ENCODE peak calls at places on chromosomes 6 and 20, in seven cellular contexts. P, J, R, M, S, E and B are unnamed samples. For H3K36me3, the result is how much of the 10 kb centered on the place peaks cover.

GRCh38 chr6:2432258-2432657 is 186.9 kb upstream of the GMDS start:
- DNase-seq in P (peak), J (no peak), R (no peak), M (no peak), S (no peak), E (no peak), B (no peak)

GRCh38 chr6:163260111-163260895 is 154.2 kb upstream of the QKI start:
- DNase-seq in P (no peak), J (no peak), R (no peak), M (peak), S (peak), E (no peak), B (no peak)

GRCh38 chr20:10667077-10667401 is 6.8 kb downstream of the JAG1 start:
- DNase-seq in P (peak), J (peak), R (peak), M (peak), S (peak), E (peak), B (no peak)

GRCh38 chr6:34544052-34544604 is 12.0 kb downstream of the SPDEF start:
- DNase-seq in P (no peak), J (no peak), R (no peak), M (no peak), S (no peak), E (no peak), B (no peak)

GRCh38 chr6:121890307-121890910 is 455.0 kb downstream of the GJA1 start:
- DNase-seq in P (no peak), J (no peak), R (no peak), M (peak), S (peak), E (no peak), B (no peak)

GRCh38 chr20:48759631-48760245 is 68.1 kb downstream of the PREX1 start:
- DNase-seq in P (no peak), J (no peak), R (no peak), M (no peak), S (no peak), E (peak), B (no peak)

GRCh38 chr6:2589171-2589661 is 161.5 kb downstream of the MYLK4 start:
- DNase-seq in P (peak), J (no peak), R (no peak), M (no peak), S (no peak), E (no peak), B (no peak)

GRCh38 chr6:30129270-30129669 is 6.7 kb upstream of the TRIM40 start:
- DNase-seq in P (no peak), J (no peak), R (no peak), M (no peak), S (no peak), E (no peak), B (no peak)

GRCh38 chr6:19997104-19997503 is 159.9 kb downstream of the ID4 start:
- DNase-seq in P (no peak), J (no peak), R (no peak), M (no peak), S (no peak), E (no peak), B (no peak)

GRCh38 chr6:79453558-79454042 is 83.6 kb downstream of the LCA5 start:
- DNase-seq in P (peak), J (no peak), R (no peak), M (no peak), S (no peak), E (no peak), B (no peak)

GRCh38 chr6:78629154-78629721 is 238.1 kb upstream of the IRAK1BP1 start:
- DNase-seq in P (no peak), J (peak), R (no peak), M (no peak), S (peak), E (no peak), B (no peak)

GRCh38 chr6:158387036-158387435 is 74.8 kb downstream of the TULP4 start:
- DNase-seq in P (no peak), J (no peak), R (no peak), M (no peak), S (no peak), E (no peak), B (no peak)

GRCh38 chr6:10416516-10416862 is 1.6 kb upstream of the TFAP2A start:
- DNase-seq in P (no peak), J (no peak), R (no peak), M (no peak), S (no peak), E (no peak), B (no peak)

GRCh38 chr20:56442381-56443365 is 25.8 kb upstream of the RTF2 start:
- DNase-seq in P (no peak), J (no peak), R (no peak), M (no peak), S (no peak), E (no peak), B (no peak)

GRCh38 chr20:63228786-63229185 is 6.9 kb upstream of the BIRC7 start:
- DNase-seq in P (no peak), J (no peak), R (no peak), M (no peak), S (no peak), E (no peak), B (no peak)

GRCh38 chr6:11919771-11920440 is 92.2 kb upstream of the HIVEP1 start:
- DNase-seq in P (no peak), J (no peak), R (no peak), M (no peak), S (no peak), E (no peak), B (no peak)

GRCh38 chr20:42779216-42779615 is 410.5 kb downstream of the PTPRT start:
- DNase-seq in P (no peak), J (no peak), R (no peak), M (no peak), S (no peak), E (no peak), B (no peak)

GRCh38 chr6:138970856-138971425 is 17.1 kb downstream of the REPS1 start:
- DNase-seq in P (peak), J (no peak), R (no peak), M (no peak), S (peak), E (no peak), B (no peak)

GRCh38 chr6:138086573-138087196 is 20.5 kb downstream of the PERP start:
- DNase-seq in P (peak), J (no peak), R (no peak), M (no peak), S (no peak), E (no peak), B (no peak)

GRCh38 chr20:57140416-57140965 is 126.0 kb downstream of the BMP7 start:
- DNase-seq in P (no peak), J (no peak), R (no peak), M (no peak), S (no peak), E (peak), B (no peak)

GRCh38 chr20:35215066-35215956 is 11.2 kb upstream of the MMP24 start:
- DNase-seq in P (peak), J (no peak), R (no peak), M (no peak), S (no peak), E (no peak), B (no peak)

GRCh38 chr20:46573788-46574581 is 23.5 kb upstream of the OCSTAMP start:
- DNase-seq in P (no peak), J (no peak), R (no peak), M (no peak), S (peak), E (no peak), B (no peak)

GRCh38 chr6:42556462-42556861 is 7.4 kb upstream of the UBR2 start:
- DNase-seq in P (no peak), J (no peak), R (no peak), M (no peak), S (no peak), E (no peak), B (no peak)

GRCh38 chr6:111950661-111951426 is 77.6 kb upstream of the FYN start:
- DNase-seq in P (no peak), J (no peak), R (no peak), M (no peak), S (no peak), E (no peak), B (no peak)

GRCh38 chr20:24948939-24949679 is at the start of gene CST7:
- DNase-seq in P (peak), J (peak), R (peak), M (no peak), S (no peak), E (peak), B (no peak)

GRCh38 chr6:19408331-19408730 is 428.8 kb upstream of the ID4 start:
- DNase-seq in P (no peak), J (no peak), R (no peak), M (no peak), S (no peak), E (no peak), B (no peak)

GRCh38 chr20:3090565-3090964 is 6.0 kb upstream of the AVP start:
- DNase-seq in P (no peak), J (no peak), R (no peak), M (no peak), S (no peak), E (no peak), B (no peak)

GRCh38 chr6:106257195-106257594 is 68.4 kb downstream of the ATG5 start:
- DNase-seq in P (peak), J (no peak), R (no peak), M (no peak), S (no peak), E (no peak), B (no peak)

GRCh38 chr6:81594501-81594900 is 158.0 kb downstream of the TENT5A start:
- DNase-seq in P (no peak), J (no peak), R (no peak), M (no peak), S (no peak), E (no peak), B (no peak)

GRCh38 chr6:81590314-81590691 is 162.2 kb downstream of the TENT5A start:
- DNase-seq in P (no peak), J (no peak), R (no peak), M (no peak), S (no peak), E (no peak), B (no peak)

GRCh38 chr6:81589465-81590313 is 162.8 kb downstream of the TENT5A start:
- DNase-seq in P (no peak), J (no peak), R (no peak), M (no peak), S (no peak), E (no peak), B (no peak)
- TF ChIP-seq CTCF in P (no peak), J (no peak), R (no peak), M (no peak), S (no peak), E (no peak), B (no peak)

GRCh38 chr6:74606488-74607135 is 599.2 kb downstream of the COL12A1 start:
- DNase-seq in P (peak), J (no peak), R (no peak), M (no peak), S (peak), E (no peak), B (no peak)
- H3K4me3 ChIP-seq in P (no peak), J (no peak), R (no peak), M (no peak), S (no peak), E (no peak), B (no peak)

DNA sequence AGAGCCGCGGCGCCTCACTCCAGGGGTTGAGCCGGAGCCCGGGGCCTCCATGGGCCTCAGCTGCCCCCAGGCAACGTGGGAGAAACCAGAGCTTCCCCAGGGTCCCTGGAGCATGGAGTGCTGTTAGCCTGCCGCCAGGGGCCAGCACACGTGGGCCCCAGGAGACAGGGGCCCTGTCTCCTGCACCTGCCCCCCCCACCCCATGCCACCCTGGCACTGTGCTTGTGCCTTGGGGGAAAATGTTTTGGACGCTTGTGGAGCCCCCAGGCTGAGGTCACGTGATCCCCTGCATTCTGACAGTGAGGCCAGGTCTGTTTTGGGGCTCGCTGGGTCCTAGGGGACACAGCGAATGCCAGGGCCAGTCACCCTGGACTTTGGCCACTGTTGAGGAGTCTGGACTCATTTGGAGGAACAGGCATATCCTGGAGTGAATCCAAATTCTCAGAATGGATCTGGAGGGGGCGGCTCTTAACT is 30.2 kb upstream of the MPC1 start:
- DNase-seq in P (no peak), J (no peak), R (no peak), M (no peak), S (no peak), E (no peak), B (no peak)
- H3K36me3 ChIP-seq in P (under half), J (under half), R (half or more), M (under half), S (under half), E (under half), B (under half)

DNA sequence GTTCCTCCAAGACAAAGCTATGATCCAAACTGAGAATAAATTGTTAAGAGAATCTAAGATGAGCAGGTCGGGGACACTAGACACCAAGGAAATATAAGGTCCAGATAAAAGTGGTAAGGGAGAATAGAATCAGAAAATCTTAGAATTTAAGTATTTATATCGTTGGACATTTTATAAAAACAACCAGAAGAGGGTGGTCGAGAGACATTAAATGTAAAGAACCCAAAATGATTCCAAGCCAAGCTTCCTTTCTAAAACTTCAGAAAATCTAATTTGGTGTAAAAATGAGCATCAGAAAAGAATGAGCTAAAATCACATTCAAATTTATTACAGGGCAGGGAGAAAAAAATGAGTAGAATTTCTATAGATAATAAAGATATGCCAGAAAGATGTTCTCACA is 97.8 kb upstream of the OGFRL1 start:
- DNase-seq in P (peak), J (no peak), R (no peak), M (peak), S (peak), E (no peak), B (no peak)
- TF ChIP-seq CTCF in P (peak), J (no peak), R (peak), M (peak), S (peak), E (peak), B (peak)

GRCh38 chr6:28205879-28206278 is 19.2 kb upstream of the ZSCAN9 start:
- DNase-seq in P (no peak), J (no peak), R (no peak), M (no peak), S (no peak), E (no peak), B (no peak)

GRCh38 chr6:28207244-28208179 is 17.6 kb upstream of the ZSCAN9 start:
- DNase-seq in P (peak), J (peak), R (no peak), M (peak), S (peak), E (peak), B (peak)

GRCh38 chr6:28206527-28207243 is 18.4 kb upstream of the ZSCAN9 start:
- DNase-seq in P (no peak), J (no peak), R (no peak), M (peak), S (no peak), E (no peak), B (no peak)

GRCh38 chr6:28209753-28210535 is 15.1 kb upstream of the ZSCAN9 start:
- DNase-seq in P (no peak), J (no peak), R (no peak), M (no peak), S (no peak), E (no peak), B (no peak)

GRCh38 chr6:28208180-28208659 is 16.9 kb upstream of the ZSCAN9 start:
- DNase-seq in P (no peak), J (no peak), R (no peak), M (peak), S (no peak), E (no peak), B (no peak)
- H3K4me3 ChIP-seq in P (peak), J (no peak), R (peak), M (peak), S (peak), E (peak), B (peak)

GRCh38 chr6:145903356-145904102 is 60.6 kb downstream of the SHPRH start:
- DNase-seq in P (no peak), J (no peak), R (no peak), M (no peak), S (no peak), E (no peak), B (no peak)

GRCh38 chr6:145904391-145904790 is 59.8 kb downstream of the SHPRH start:
- DNase-seq in P (no peak), J (no peak), R (no peak), M (no peak), S (no peak), E (no peak), B (peak)

GRCh38 chr6:145904878-145905277 is 59.3 kb downstream of the SHPRH start:
- DNase-seq in P (no peak), J (no peak), R (no peak), M (no peak), S (no peak), E (no peak), B (no peak)

DNA sequence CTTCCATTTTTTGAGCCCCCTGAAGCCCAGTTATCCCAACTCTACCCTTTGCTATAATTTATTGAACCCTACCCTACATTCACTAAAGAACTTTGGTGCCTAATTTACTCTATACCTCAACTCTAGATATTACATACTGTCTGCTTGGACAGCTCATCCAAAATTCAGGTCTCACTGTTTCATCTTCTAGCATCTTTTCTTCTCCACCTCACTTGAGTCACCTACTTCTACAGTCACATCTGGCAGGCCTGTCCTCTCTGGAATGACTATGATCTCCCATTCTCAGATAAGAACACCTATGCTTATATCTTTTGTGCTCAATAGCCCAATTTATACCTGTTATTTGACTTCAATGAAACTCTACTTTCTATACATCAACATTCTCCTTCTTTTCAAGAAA is 58.0 kb downstream of the SHPRH start:
- DNase-seq in P (no peak), J (no peak), R (no peak), M (no peak), S (no peak), E (no peak), B (no peak)
- H3K36me3 ChIP-seq in P (under half), J (under half), R (half or more), M (under half), S (under half), E (under half), B (under half)

DNA sequence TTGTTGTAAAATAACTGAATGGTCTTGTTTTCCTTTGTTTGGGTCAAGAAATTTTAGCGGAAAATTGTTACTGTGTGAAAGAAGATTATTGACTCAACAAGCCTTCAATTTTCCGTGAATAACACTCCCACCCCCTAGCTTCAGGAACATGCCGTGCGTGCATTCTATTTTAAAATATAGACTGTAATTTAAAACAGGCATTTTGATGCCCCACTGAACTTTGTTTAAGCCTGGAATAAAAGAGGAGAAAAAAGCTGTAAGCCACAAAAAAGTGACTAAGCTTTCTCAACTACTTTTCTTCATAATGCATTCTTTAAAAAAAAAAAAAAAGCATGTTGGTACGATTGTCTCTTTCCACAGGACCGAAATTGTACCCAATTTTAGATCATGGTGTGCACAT is 166.0 kb downstream of the ARID1B start:
- DNase-seq in P (no peak), J (no peak), R (no peak), M (no peak), S (no peak), E (no peak), B (no peak)
- TF ChIP-seq CTCF in P (no peak), J (no peak), R (no peak), M (no peak), S (no peak), E (no peak), B (no peak)